ENCODE peak calls at places on chromosomes 12 and 14, in eight cellular contexts. S is RWPE2, I is ovary, R is HCT116, O is brain microvascular endothelial cell, Y is left ventricle myocardium inferior, Q is choroid plexus epithelial cell, B is fibroblast of pulmonary artery. A is an unnamed sample.

GRCh38 chr14:68470361-68470760 is 322.5 kb downstream of the ZFP36L1 start:
- DNase-seq in Y (no peak), I (no peak), Q (peak; percentile 47), O (no peak), R (no peak), B (no peak), S (no peak), A (no peak)

GRCh38 chr14:22671622-22672021 is 27.5 kb upstream of the OR6J1 start:
- DNase-seq in I (no peak), Q (no peak), R (no peak), Y (no peak), O (peak; percentile 46), S (no peak), B (no peak), A (no peak)

GRCh38 chr14:92472860-92473259 is 40.7 kb upstream of the RIN3 start:
- DNase-seq in B (no peak), S (peak; percentile 12), Y (no peak), Q (no peak), O (no peak), I (no peak), R (no peak), A (no peak)

GRCh38 chr12:125797421-125798175 is 732.4 kb downstream of the AACS start:
- DNase-seq in I (no peak), Y (no peak), R (no peak), B (no peak), O (peak; percentile 2), S (no peak), Q (peak; percentile 17), A (no peak)

GRCh38 chr12:57580466-57580795 is 10.6 kb upstream of the PIP4K2C start:
- DNase-seq in O (no peak), I (no peak), R (no peak), Y (no peak), Q (no peak), S (no peak), B (no peak), A (no peak)

GRCh38 chr14:20179218-20179617 is 11.5 kb upstream of the OR11G2 start:
- DNase-seq in B (no peak), Q (no peak), Y (peak; percentile 13), O (no peak), I (no peak), R (no peak), S (no peak), A (no peak)

GRCh38 chr12:68317047-68317667 is 15.0 kb downstream of the MDM1 start:
- DNase-seq in R (peak; percentile 27), B (peak; percentile 81), S (no peak), Q (peak; percentile 83), Y (no peak), I (peak; percentile 49), O (no peak), A (no peak)

GRCh38 chr12:32390572-32391219 is 8.7 kb upstream of the FGD4 start:
- DNase-seq in B (peak; percentile 36), Q (peak; percentile 54), R (no peak), I (peak; percentile 42), S (no peak), O (peak; percentile 32), Y (peak; percentile 25), A (peak; percentile 43)

GRCh38 chr14:91167380-91167770 is 53.5 kb downstream of the DGLUCY start:
- DNase-seq in O (no peak), I (no peak), Y (no peak), R (no peak), Q (no peak), B (no peak), S (no peak), A (no peak)

GRCh38 chr12:109892748-109893147 is 7.3 kb upstream of the TCHP start:
- DNase-seq in Y (no peak), I (no peak), R (no peak), B (no peak), S (no peak), O (no peak), Q (no peak), A (peak; percentile 75)

GRCh38 chr12:106417926-106418910 is 60.7 kb downstream of the POLR3B start:
- DNase-seq in O (peak; percentile 35), Q (peak; percentile 89), S (no peak), I (no peak), R (peak; percentile 51), B (peak; percentile 88), Y (no peak), A (no peak)

GRCh38 chr12:96045566-96045965 is 10.2 kb upstream of the LTA4H start:
- DNase-seq in S (no peak), Q (no peak), O (no peak), I (no peak), B (no peak), Y (no peak), R (no peak), A (peak; percentile 26)

GRCh38 chr14:75579882-75580281 is 1.5 kb downstream of the FLVCR2 start:
- DNase-seq in Y (peak; percentile 31), S (no peak), O (no peak), Q (no peak), R (no peak), I (no peak), B (peak; percentile 8), A (no peak)

GRCh38 chr14:23776296-23776695 is 140.1 kb downstream of the DHRS2 start:
- DNase-seq in I (no peak), S (no peak), B (no peak), Y (no peak), Q (no peak), R (no peak), O (no peak), A (no peak)

GRCh38 chr12:124605869-124606774 is 38.7 kb upstream of the NCOR2 start:
- DNase-seq in Q (no peak), I (no peak), B (no peak), S (no peak), Y (no peak), R (no peak), O (no peak), A (no peak)

DNA sequence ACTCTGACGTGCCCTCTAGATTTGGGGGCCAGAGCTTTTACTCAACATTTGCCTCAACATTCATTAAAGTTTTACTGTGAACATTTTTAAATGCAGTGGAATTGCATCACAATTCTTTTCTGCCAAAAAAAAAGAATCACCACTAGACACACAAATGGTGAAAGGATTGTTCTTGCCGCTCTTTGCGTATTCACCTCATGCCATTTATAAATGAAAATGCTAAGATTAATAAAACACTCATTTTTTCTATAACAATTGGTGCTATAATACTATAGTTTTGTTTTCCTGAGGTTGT is 985 bp downstream of the RHOJ start:
- DNase-seq in B (peak; percentile 38), Q (peak; percentile 20), R (no peak), Y (no peak), S (no peak), O (no peak), I (no peak), A (no peak)
- H3K4me3 ChIP-seq in B (peak overlapping the region; percentile 75), Q (peak overlapping the region; percentile 60), R (no peak overlapping the region), Y (peak overlapping the region; percentile 67), S (no peak overlapping the region), O (peak overlapping the region; percentile 70), I (peak overlapping the region; percentile 43), A (no peak overlapping the region)

GRCh38 chr12:51517800-51518199 is 73.2 kb upstream of the SCN8A start:
- DNase-seq in B (peak; percentile 6), R (no peak), Y (no peak), I (no peak), O (no peak), S (no peak), Q (no peak), A (no peak)
- TF ChIP-seq CTCF in B (peak; percentile 11), R (no peak), Y (no peak), I (no peak), O (peak; percentile 19), S (no peak), Q (peak; percentile 36), A (peak; percentile 17)

GRCh38 chr12:42459336-42459847 is 130.2 kb downstream of the PRICKLE1 start:
- DNase-seq in Y (no peak), B (no peak), O (no peak), R (no peak), S (no peak), I (no peak), Q (no peak), A (no peak)
- H3K4me3 ChIP-seq in Y (no peak overlapping the region), B (no peak overlapping the region), O (no peak overlapping the region), R (no peak overlapping the region), S (no peak overlapping the region), I (no peak overlapping the region), Q (no peak overlapping the region), A (no peak overlapping the region)

GRCh38 chr14:105301103-105301914 is 508 bp upstream of the BRF1 start:
- DNase-seq in I (peak; percentile 99), S (peak; percentile 99), O (peak; percentile 90), Y (peak; percentile 99), R (peak; percentile 89), Q (peak; percentile 95), B (peak; percentile 95), A (peak; percentile 96)
- TF ChIP-seq CTCF in I (no peak), S (no peak), O (no peak), Y (no peak), R (no peak), Q (no peak), B (no peak), A (no peak)